ENCODE peak calls at places on chromosome 14, in six cellular contexts. R is PC-3, H is neural progenitor cell, E is hepatocyte, T is GM23338, D is MM.1S. X is an unnamed sample.

GRCh38 chr14:104805326-104805678 is 4.4 kb downstream of the ZBTB42 start:
- DNase-seq in H (no peak), E (no peak), T (no peak), R (peak), D (no peak), X (no peak)

GRCh38 chr14:47976139-47976538 is 300.7 kb upstream of the MDGA2 start:
- DNase-seq in D (no peak), T (peak), R (no peak), H (no peak), E (no peak), X (no peak)

GRCh38 chr14:39434401-39434800 is 2.2 kb upstream of the FBXO33 start:
- DNase-seq in H (no peak), E (no peak), D (no peak), R (peak), T (no peak), X (no peak)

GRCh38 chr14:51462182-51462581 is 189.5 kb upstream of the FRMD6 start:
- DNase-seq in E (no peak), H (no peak), D (no peak), R (peak), T (no peak), X (no peak)

GRCh38 chr14:103118019-103118662 is 5.1 kb upstream of the TNFAIP2 start:
- DNase-seq in R (no peak), D (no peak), E (no peak), T (no peak), H (no peak), X (no peak)

GRCh38 chr14:105427412-105427811 is 7.8 kb downstream of the MTA1 start:
- DNase-seq in H (no peak), D (no peak), E (no peak), R (no peak), T (no peak), X (no peak)

GRCh38 chr14:63854330-63854729 is 1.5 kb downstream of the SYNE2 start:
- DNase-seq in R (no peak), H (peak), E (no peak), D (no peak), T (no peak), X (no peak)

GRCh38 chr14:77302926-77303325 is 17.8 kb downstream of the POMT2 start:
- DNase-seq in T (no peak), E (peak), H (no peak), R (peak), D (no peak), X (no peak)

GRCh38 chr14:29637406-29637805 is 290.2 kb downstream of the PRKD1 start:
- DNase-seq in T (no peak), E (no peak), D (no peak), R (peak), H (no peak), X (no peak)

GRCh38 chr14:101469382-101470251 is 91.7 kb upstream of the DIO3 start:
- DNase-seq in H (no peak), R (no peak), E (no peak), T (no peak), D (no peak), X (no peak)

GRCh38 chr14:50533806-50534205 is 1.4 kb upstream of the MAP4K5 start:
- DNase-seq in E (no peak), R (peak), H (no peak), D (no peak), T (no peak), X (no peak)

GRCh38 chr14:103057372-103058208 is at the start of gene CDC42BPB:
- DNase-seq in D (peak), R (peak), H (peak), T (peak), E (peak), X (no peak)

GRCh38 chr14:100078997-100079561 is 13.9 kb downstream of the EVL start:
- DNase-seq in H (peak), T (peak), D (peak), E (peak), R (peak), X (no peak)

GRCh38 chr14:92783813-92784431 is 10.2 kb upstream of the GOLGA5 start:
- DNase-seq in H (peak), D (peak), E (peak), T (peak), R (peak), X (peak)

GRCh38 chr14:55592426-55592825 is 12.4 kb downstream of the KTN1 start:
- DNase-seq in R (peak), H (no peak), E (no peak), T (no peak), D (no peak), X (no peak)

GRCh38 chr14:54593860-54594259 is 26.9 kb downstream of the SAMD4A start:
- DNase-seq in E (no peak), H (no peak), R (peak), D (no peak), T (no peak), X (no peak)

GRCh38 chr14:23146423-23146910 is 27.4 kb upstream of the CEBPE start:
- DNase-seq in T (no peak), R (no peak), H (no peak), D (no peak), E (no peak), X (no peak)

GRCh38 chr14:62133776-62134175 is 371.6 kb downstream of the SNAPC1 start:
- DNase-seq in E (no peak), H (no peak), D (no peak), R (no peak), T (no peak), X (no peak)
- TF ChIP-seq EZH2phosphoT487 in E (no peak), H (no peak), D (no peak), R (no peak), T (no peak), X (no peak)

DNA sequence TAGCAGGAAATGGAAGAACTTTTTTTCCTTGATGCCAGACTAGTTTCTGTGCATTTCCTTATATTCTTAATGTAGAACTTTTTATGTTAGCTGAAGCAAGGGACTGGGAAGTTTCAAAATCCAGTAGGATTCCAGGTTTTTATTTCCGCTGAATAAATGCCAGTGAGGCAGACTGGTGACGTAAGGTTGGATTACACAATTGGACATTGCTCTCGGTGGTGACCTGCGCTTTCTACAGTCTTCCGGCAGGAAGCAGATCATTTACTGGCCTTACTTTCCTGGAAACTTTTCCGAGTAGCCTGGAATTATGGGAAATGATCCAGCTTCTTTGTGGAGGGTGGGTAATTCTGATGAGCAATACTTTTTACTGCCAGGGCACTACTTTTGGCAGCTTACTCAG is 3.6 kb downstream of the IFT43 start:
- DNase-seq in R (peak), T (no peak), D (no peak), H (no peak), E (peak), X (no peak)
- H3K27ac ChIP-seq in R (peak), T (no peak), D (no peak), H (no peak), E (peak), X (no peak)

GRCh38 chr14:85415015-85415712 is 114.8 kb upstream of the FLRT2 start:
- DNase-seq in R (peak), E (peak), D (no peak), H (no peak), T (peak), X (no peak)

GRCh38 chr14:85414142-85414541 is 115.8 kb upstream of the FLRT2 start:
- DNase-seq in D (no peak), T (no peak), H (no peak), R (no peak), E (no peak), X (no peak)

GRCh38 chr14:85412756-85413155 is 117.2 kb upstream of the FLRT2 start:
- DNase-seq in R (no peak), T (no peak), E (no peak), D (no peak), H (no peak), X (no peak)

GRCh38 chr14:85409496-85410210 is 120.3 kb upstream of the FLRT2 start:
- DNase-seq in T (no peak), R (no peak), D (no peak), H (no peak), E (no peak), X (no peak)
- H2AFZ ChIP-seq in T (peak), R (no peak), D (no peak), H (no peak), E (no peak), X (no peak)

GRCh38 chr14:37539992-37540391 is 55.1 kb downstream of the FOXA1 start:
- DNase-seq in E (no peak), D (no peak), H (no peak), R (no peak), T (no peak), X (no peak)

GRCh38 chr14:37550511-37550910 is 44.5 kb downstream of the FOXA1 start:
- DNase-seq in E (no peak), T (no peak), H (no peak), D (no peak), R (peak), X (no peak)

GRCh38 chr14:37544407-37544806 is 50.6 kb downstream of the FOXA1 start:
- DNase-seq in R (peak), T (no peak), E (no peak), D (no peak), H (no peak), X (no peak)

GRCh38 chr14:37546621-37547447 is 48.2 kb downstream of the FOXA1 start:
- DNase-seq in R (peak), D (no peak), T (no peak), E (peak), H (no peak), X (no peak)

GRCh38 chr14:37545174-37545573 is 49.9 kb downstream of the FOXA1 start:
- DNase-seq in E (no peak), T (no peak), R (no peak), H (no peak), D (no peak), X (no peak)
- TF ChIP-seq EZH2phosphoT487 in E (no peak), T (no peak), R (no peak), H (no peak), D (no peak), X (no peak)

GRCh38 chr14:69711065-69711464 is 55.9 kb upstream of the SRSF5 start:
- DNase-seq in R (no peak), T (no peak), D (no peak), E (no peak), H (no peak), X (no peak)

GRCh38 chr14:69713127-69713800 is 53.7 kb upstream of the SRSF5 start:
- DNase-seq in R (no peak), T (peak), D (peak), E (no peak), H (peak), X (no peak)

GRCh38 chr14:69712637-69713088 is 54.3 kb upstream of the SRSF5 start:
- DNase-seq in R (no peak), D (peak), H (peak), E (no peak), T (peak), X (no peak)

GRCh38 chr14:69711471-69712216 is 55.3 kb upstream of the SRSF5 start:
- DNase-seq in E (no peak), R (no peak), D (no peak), T (no peak), H (no peak), X (no peak)

GRCh38 chr14:69712217-69712565 is 54.8 kb upstream of the SRSF5 start:
- DNase-seq in R (no peak), E (no peak), D (no peak), T (no peak), H (no peak), X (no peak)
- H3K27ac ChIP-seq in R (no peak), E (peak), D (peak), T (peak), H (peak), X (no peak)